ENCODE peak calls at places on chromosome 10, in eight cellular contexts. H is skeletal muscle cell; F is HS-5; D is NCI-H460; X is astrocyte of the spinal cord; U is activated CD4-positive, alpha-beta T cell treated with anti-CD3 and anti-CD28 coated beads, Interleukin-2, amount 10 ng/mL, durations not matched to agents 7 days and 5 days; Q is Panc1; P is HTR-8/SVneo. B is an unnamed sample.

GRCh38 chr10:88467835-88468485 is 115.2 kb downstream of the RNLS start:
- DNase-seq in H (no peak), F (no peak), D (no peak), X (no peak), U (no peak), Q (no peak), P (no peak), B (no peak)

GRCh38 chr10:130396044-130396443 is 259.9 kb downstream of the GLRX3 start:
- DNase-seq in H (no peak), F (no peak), D (no peak), X (no peak), U (no peak), Q (no peak), P (no peak), B (no peak)

GRCh38 chr10:70432561-70433263 is 8.8 kb downstream of the NODAL start:
- DNase-seq in H (no peak), F (no peak), D (no peak), X (no peak), U (peak; percentile 16), Q (no peak), P (no peak), B (no peak)

GRCh38 chr10:11871470-11871869 is 48.3 kb downstream of the PROSER2 start:
- DNase-seq in H (no peak), F (no peak), D (no peak), X (peak; percentile 18), U (no peak), Q (no peak), P (no peak), B (no peak)

GRCh38 chr10:61903184-61903990 is 1.9 kb downstream of the ARID5B start:
- DNase-seq in H (no peak), F (no peak), D (no peak), X (peak; percentile 59), U (peak; percentile 73), Q (no peak), P (no peak), B (peak; percentile 34)

GRCh38 chr10:86066696-86067095 is 299.9 kb downstream of the GRID1 start:
- DNase-seq in H (no peak), F (no peak), D (no peak), X (no peak), U (no peak), Q (no peak), P (no peak), B (no peak)

GRCh38 chr10:97427571-97428179 is 1.7 kb downstream of the PGAM1 start:
- DNase-seq in H (no peak), F (no peak), D (no peak), X (peak; percentile 12), U (peak; percentile 26), Q (no peak), P (no peak), B (no peak)

GRCh38 chr10:25206693-25207414 is 32.1 kb downstream of the GPR158 start:
- DNase-seq in H (no peak), F (no peak), D (no peak), X (no peak), U (no peak), Q (no peak), P (no peak), B (no peak)

GRCh38 chr10:60532691-60533468 is 143.2 kb upstream of the ANK3 start:
- DNase-seq in H (no peak), F (no peak), D (no peak), X (no peak), U (no peak), Q (no peak), P (no peak), B (no peak)